ENCODE peak calls at places on chromosomes 12 and 14, in ten cellular contexts. O is fibroblast of the aortic adventitia, A is foreskin fibroblast, N is stomach, U is esophagus squamous epithelium, W is BJ, S is Peyer's patch, X is HCT116, C is psoas muscle, P is ascending aorta. R is an unnamed sample.

GRCh38 chr14:99937475-99938244 is 127.6 kb upstream of the EVL start:
- DNase-seq in O (no peak), A (no peak), N (no peak), U (no peak), W (no peak), S (no peak), X (no peak), C (no peak), P (no peak), R (no peak)

GRCh38 chr12:64571346-64571745 is 38.9 kb upstream of the RASSF3 start:
- DNase-seq in O (no peak), A (no peak), N (no peak), U (no peak), W (no peak), S (no peak), X (no peak), C (no peak), P (no peak), R (no peak)

GRCh38 chr12:47909839-47910465 is 5.2 kb upstream of the VDR start:
- DNase-seq in O (no peak), A (no peak), N (no peak), U (no peak), W (no peak), S (no peak), X (no peak), C (no peak), P (no peak), R (no peak)

GRCh38 chr14:54098536-54098935 is 141.9 kb upstream of the BMP4 start:
- DNase-seq in O (no peak), A (peak), N (no peak), U (no peak), W (no peak), S (no peak), X (no peak), C (no peak), P (no peak), R (no peak)

GRCh38 chr14:106822905-106823304 is 1296.5 kb downstream of the TMEM121 start:
- DNase-seq in O (no peak), A (no peak), N (no peak), U (no peak), W (no peak), S (no peak), X (no peak), C (no peak), P (no peak), R (no peak)

GRCh38 chr14:87149583-87150354 is 843.2 kb downstream of the GALC start:
- DNase-seq in O (peak), A (peak), N (no peak), U (no peak), W (peak), S (no peak), X (no peak), C (no peak), P (no peak), R (no peak)

GRCh38 chr14:92651106-92651792 is 97.2 kb downstream of the LGMN start:
- DNase-seq in O (no peak), A (no peak), N (peak), U (no peak), W (no peak), S (peak), X (no peak), C (peak), P (peak), R (no peak)

GRCh38 chr14:34065222-34065621 is 114.3 kb upstream of the EGLN3 start:
- DNase-seq in O (no peak), A (no peak), N (no peak), U (no peak), W (no peak), S (no peak), X (no peak), C (no peak), P (no peak), R (no peak)

GRCh38 chr14:58199726-58200479 is at the start of gene ACTR10:
- DNase-seq in O (peak), A (peak), N (peak), U (peak), W (no peak), S (peak), X (peak), C (peak), P (peak), R (peak)

GRCh38 chr12:122144885-122145284 is 29.1 kb downstream of the IL31 start:
- DNase-seq in O (no peak), A (no peak), N (no peak), U (no peak), W (no peak), S (no peak), X (no peak), C (no peak), P (no peak), R (no peak)

GRCh38 chr12:13592063-13592942 is 389.1 kb downstream of the GRIN2B start:
- DNase-seq in O (peak), A (no peak), N (no peak), U (no peak), W (no peak), S (no peak), X (no peak), C (no peak), P (no peak), R (peak)

GRCh38 chr12:109947511-109947910 is 47.4 kb downstream of the TCHP start:
- DNase-seq in O (peak), A (peak), N (no peak), U (no peak), W (peak), S (no peak), X (no peak), C (no peak), P (no peak), R (peak)

GRCh38 chr14:100297320-100298300 is 8.6 kb downstream of the SLC25A29 start:
- DNase-seq in O (peak), A (peak), N (peak), U (no peak), W (no peak), S (peak), X (no peak), C (peak), P (peak), R (peak)

GRCh38 chr12:25585021-25585523 is 32.0 kb upstream of the LMNTD1 start:
- DNase-seq in O (peak), A (peak), N (no peak), U (no peak), W (no peak), S (no peak), X (no peak), C (no peak), P (peak), R (peak)

GRCh38 chr14:93688239-93688666 is 100.0 kb downstream of the PRIMA1 start:
- DNase-seq in O (no peak), A (no peak), N (no peak), U (no peak), W (no peak), S (no peak), X (no peak), C (no peak), P (no peak), R (no peak)

GRCh38 chr12:67161322-67161918 is 107.7 kb upstream of the CAND1 start:
- DNase-seq in O (peak), A (peak), N (peak), U (no peak), W (peak), S (peak), X (no peak), C (no peak), P (no peak), R (peak)

GRCh38 chr12:132653567-132654290 is 33.4 kb downstream of the POLE start:
- DNase-seq in O (peak), A (peak), N (no peak), U (no peak), W (no peak), S (no peak), X (no peak), C (no peak), P (no peak), R (no peak)

GRCh38 chr12:51821423-51822260 is 26.9 kb downstream of the FIGNL2 start:
- DNase-seq in O (no peak), A (no peak), N (no peak), U (no peak), W (no peak), S (no peak), X (no peak), C (peak), P (no peak), R (no peak)

GRCh38 chr12:117863004-117863709 is 105.6 kb downstream of the KSR2 start:
- DNase-seq in O (no peak), A (peak), N (no peak), U (no peak), W (peak), S (no peak), X (no peak), C (no peak), P (no peak), R (no peak)

GRCh38 chr14:99807413-99808132 is 14.4 kb downstream of the EML1 start:
- DNase-seq in O (peak), A (no peak), N (no peak), U (no peak), W (no peak), S (no peak), X (no peak), C (no peak), P (no peak), R (peak)

GRCh38 chr12:47397664-47398281 is 308.1 kb downstream of the RPAP3 start:
- DNase-seq in O (peak), A (peak), N (no peak), U (no peak), W (no peak), S (peak), X (peak), C (no peak), P (no peak), R (peak)

GRCh38 chr12:18919826-18920511 is 182.1 kb downstream of the CAPZA3 start:
- DNase-seq in O (no peak), A (no peak), N (no peak), U (no peak), W (no peak), S (peak), X (no peak), C (no peak), P (no peak), R (no peak)

GRCh38 chr12:7060353-7060954 is at the start of gene C1S:
- DNase-seq in O (peak), A (peak), N (peak), U (no peak), W (peak), S (peak), X (no peak), C (peak), P (peak), R (peak)

GRCh38 chr12:6376079-6376941 is 947 bp upstream of the SCNN1A start:
- DNase-seq in O (peak), A (peak), N (peak), U (no peak), W (no peak), S (peak), X (no peak), C (peak), P (no peak), R (peak)

GRCh38 chr12:132419612-132420237 is 70.2 kb upstream of the FBRSL1 start:
- DNase-seq in O (no peak), A (peak), N (no peak), U (no peak), W (no peak), S (no peak), X (no peak), C (no peak), P (no peak), R (no peak)

GRCh38 chr14:87457727-87458126 is 535.3 kb downstream of the GALC start:
- DNase-seq in O (peak), A (peak), N (no peak), U (no peak), W (no peak), S (no peak), X (no peak), C (no peak), P (no peak), R (no peak)

GRCh38 chr14:94132285-94132887 is 3.0 kb upstream of the IFI27L2 start:
- DNase-seq in O (peak), A (peak), N (peak), U (no peak), W (no peak), S (peak), X (peak), C (no peak), P (peak), R (peak)

GRCh38 chr12:58171914-58172313 is 230.5 kb downstream of the ATP23 start:
- DNase-seq in O (peak), A (peak), N (peak), U (no peak), W (no peak), S (no peak), X (no peak), C (no peak), P (no peak), R (peak)

GRCh38 chr14:37819155-37820015 is 224.0 kb downstream of the TTC6 start:
- DNase-seq in O (no peak), A (peak), N (no peak), U (no peak), W (peak), S (no peak), X (no peak), C (no peak), P (no peak), R (peak)

GRCh38 chr12:101642115-101643067 is 47.6 kb downstream of the MYBPC1 start:
- DNase-seq in O (no peak), A (peak), N (peak), U (no peak), W (no peak), S (peak), X (no peak), C (no peak), P (no peak), R (no peak)
- H3K4me3 ChIP-seq in O (no peak), A (no peak), N (peak), U (peak), W (no peak), S (peak), X (no peak), C (no peak), P (peak), R (no peak)

GRCh38 chr12:11719678-11720099 is 70.2 kb downstream of the ETV6 start:
- DNase-seq in O (peak), A (peak), N (no peak), U (no peak), W (peak), S (peak), X (no peak), C (peak), P (peak), R (peak)
- TF ChIP-seq CTCF in O (no peak), A (no peak), N (no peak), U (no peak), W (no peak), S (no peak), X (no peak), C (no peak), P (no peak), R (no peak)

DNA sequence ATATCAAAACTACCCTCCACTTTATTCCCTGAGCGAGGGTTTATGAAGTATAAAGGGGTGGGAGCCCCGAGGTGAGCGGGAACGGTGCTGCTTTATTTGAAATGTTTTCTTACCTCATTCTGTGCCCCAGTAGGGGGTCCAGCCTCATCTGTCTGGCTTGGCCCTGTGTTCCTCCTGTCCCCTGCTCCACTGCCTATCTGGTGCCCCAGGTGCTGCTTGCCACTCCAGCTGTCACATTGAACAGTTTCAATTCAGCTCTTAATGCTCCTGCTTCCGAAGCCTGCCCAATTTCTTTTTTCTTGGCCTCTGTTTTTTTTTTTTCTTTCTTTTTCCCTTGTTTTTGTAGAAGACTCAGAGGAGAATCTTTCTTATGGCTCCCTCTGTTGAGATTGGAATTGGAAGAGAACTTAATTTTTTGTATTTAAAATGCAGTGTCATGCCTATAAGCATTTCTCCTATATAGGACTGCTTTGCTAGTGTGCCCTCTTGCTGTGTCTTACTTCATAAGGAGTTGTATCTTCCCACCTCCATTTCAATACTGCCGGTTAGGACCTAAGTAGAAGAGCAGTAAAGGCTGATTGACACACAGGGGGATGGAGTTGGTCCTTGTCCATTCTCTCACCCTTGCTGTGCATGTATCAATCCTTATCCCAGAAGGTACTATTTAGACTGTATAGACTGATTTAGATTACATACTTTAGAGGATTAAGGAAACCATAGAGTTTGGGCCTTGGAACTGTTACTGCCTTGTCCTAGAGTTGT is 2.3 kb downstream of the ATXN7L3B start:
- DNase-seq in O (peak), A (no peak), N (no peak), U (no peak), W (no peak), S (no peak), X (no peak), C (no peak), P (no peak), R (peak)
- H3K4me3 ChIP-seq in O (peak), A (peak), N (peak), U (peak), W (peak), S (peak), X (no peak), C (peak), P (peak), R (peak)

DNA sequence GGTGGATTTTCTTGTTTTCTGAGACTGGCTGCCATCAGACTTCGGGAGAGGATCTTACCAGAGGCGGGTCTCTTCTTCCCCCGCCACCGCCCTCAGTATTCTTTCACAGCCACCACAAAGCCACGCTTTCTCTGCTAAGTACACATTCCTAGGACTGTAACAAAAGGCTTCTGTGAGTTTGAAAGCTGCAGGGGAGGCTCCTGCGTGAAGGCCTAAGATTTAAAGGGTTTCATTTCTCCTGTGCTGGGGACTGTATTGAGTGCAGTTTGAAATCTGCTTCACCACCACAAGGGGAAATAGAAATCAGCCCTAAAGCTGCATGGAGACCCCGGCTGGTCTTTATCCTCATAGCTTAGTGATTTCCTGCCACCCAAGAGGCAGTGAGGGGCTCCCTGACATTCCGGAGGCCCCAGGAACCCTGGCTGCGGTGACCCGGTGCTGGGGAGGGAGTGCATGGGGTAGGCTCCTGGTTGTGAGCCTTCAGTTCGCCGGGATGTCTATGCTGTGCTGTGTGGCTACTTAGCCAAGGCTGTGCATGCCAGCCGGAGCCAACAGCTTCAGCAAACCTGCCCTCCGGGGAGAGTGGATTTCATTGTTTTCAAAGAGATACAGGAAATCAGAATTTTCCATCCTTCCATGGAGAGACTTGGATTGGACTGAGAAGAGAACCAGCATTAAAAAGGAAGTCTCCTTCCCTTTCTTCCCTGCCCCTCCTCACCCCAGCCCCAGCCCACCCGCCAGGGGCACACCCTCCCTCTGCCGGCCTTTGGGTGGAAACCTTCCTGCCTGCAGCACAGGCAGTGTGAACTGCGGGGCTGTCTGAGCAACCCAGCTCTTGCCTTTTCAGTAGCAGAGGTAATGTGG is 163.3 kb downstream of the ETV6 start:
- DNase-seq in O (peak), A (peak), N (no peak), U (no peak), W (no peak), S (peak), X (no peak), C (peak), P (no peak), R (peak)
- TF ChIP-seq CTCF in O (peak), A (no peak), N (no peak), U (no peak), W (peak), S (peak), X (no peak), C (no peak), P (no peak), R (peak)

GRCh38 chr12:214005-214736 is at the start of gene SLC6A12:
- DNase-seq in O (no peak), A (no peak), N (no peak), U (no peak), W (no peak), S (no peak), X (no peak), C (no peak), P (no peak), R (no peak)

GRCh38 chr12:213527-213932 is 427 bp downstream of the SLC6A12 start:
- DNase-seq in O (no peak), A (no peak), N (no peak), U (no peak), W (no peak), S (no peak), X (no peak), C (no peak), P (no peak), R (no peak)

GRCh38 chr12:212383-212798 is 1.6 kb downstream of the SLC6A12 start:
- DNase-seq in O (no peak), A (no peak), N (no peak), U (no peak), W (no peak), S (no peak), X (no peak), C (no peak), P (no peak), R (no peak)

GRCh38 chr12:211639-212382 is 2.1 kb downstream of the SLC6A12 start:
- DNase-seq in O (no peak), A (no peak), N (no peak), U (no peak), W (no peak), S (no peak), X (no peak), C (no peak), P (no peak), R (no peak)

DNA sequence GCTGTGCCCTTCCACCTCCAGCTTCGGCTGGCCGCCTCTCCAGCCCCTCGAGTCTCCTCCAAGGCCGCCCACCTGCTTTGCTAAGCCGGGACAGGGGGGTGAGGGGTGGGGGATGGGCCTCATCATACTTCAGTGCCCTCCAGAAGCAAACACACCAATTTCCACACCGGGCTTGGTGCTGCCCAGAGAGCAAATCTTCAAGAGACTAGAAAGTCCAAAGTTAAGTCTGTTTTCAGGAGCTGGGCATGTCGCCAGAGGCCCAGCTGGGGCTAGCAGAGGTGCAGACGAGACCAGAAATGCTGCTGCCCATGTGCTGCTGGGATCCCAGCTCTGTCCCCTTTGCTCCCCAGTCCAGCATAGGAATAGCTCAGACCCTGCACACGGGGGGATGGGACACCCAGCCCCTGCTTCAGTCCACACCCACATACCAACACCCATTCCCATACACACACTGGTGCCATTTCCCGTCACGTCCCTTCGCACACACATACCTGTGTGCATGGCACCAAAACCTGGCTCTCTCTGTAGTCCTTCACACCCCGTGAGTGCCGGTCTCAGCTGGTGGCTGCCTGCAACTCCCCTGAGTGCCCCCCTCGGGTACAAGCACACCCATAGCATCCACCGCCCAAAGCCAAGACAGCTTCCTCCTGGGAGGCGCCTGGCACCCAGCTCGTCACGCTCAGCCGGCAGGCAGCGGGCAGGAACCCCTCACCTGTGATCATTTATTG is 994 bp downstream of the SLC6A12 start:
- DNase-seq in O (peak), A (peak), N (peak), U (no peak), W (no peak), S (no peak), X (no peak), C (no peak), P (no peak), R (peak)
- H3K4me3 ChIP-seq in O (no peak), A (no peak), N (peak), U (no peak), W (no peak), S (no peak), X (no peak), C (no peak), P (peak), R (no peak)

DNA sequence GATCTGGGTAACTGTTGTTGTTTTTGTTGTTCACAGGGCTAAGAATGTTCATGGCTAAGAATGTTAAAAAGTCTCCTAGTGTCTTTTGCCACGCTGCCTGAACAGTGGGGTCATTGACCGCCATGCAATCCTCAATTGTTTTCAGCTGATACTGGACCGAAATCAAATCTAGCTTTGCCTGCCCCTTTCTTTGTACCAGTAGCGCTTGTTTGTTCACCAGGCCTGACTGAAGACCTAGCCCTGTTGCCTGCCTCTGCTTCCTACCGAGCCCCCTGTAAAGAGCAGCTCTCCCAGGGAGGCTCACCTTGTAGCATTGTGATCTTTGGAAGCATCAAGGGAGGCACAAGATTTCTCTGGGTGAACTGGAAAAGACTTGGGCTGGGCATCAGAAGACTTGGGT is 6.7 kb downstream of the PSEN1 start:
- DNase-seq in O (no peak), A (no peak), N (no peak), U (no peak), W (no peak), S (no peak), X (no peak), C (no peak), P (no peak), R (no peak)
- TF ChIP-seq CTCF in O (no peak), A (no peak), N (no peak), U (no peak), W (no peak), S (no peak), X (no peak), C (no peak), P (no peak), R (no peak)

R was measured in cardiac fibroblast.